ENCODE peak calls at places on chromosomes 3 and 15, in seven cellular contexts. One of them, this sample, is unnamed.

GRCh38 chr15:20345401-20345958 is 196.1 kb downstream of the GOLGA6L6 start:
- DNase-seq in endothelial cell of umbilical vein: no peak
- DNase-seq in esophagus muscularis mucosa: peak; percentile 89
- DNase-seq in H1: no peak
- DNase-seq in breast epithelium: no peak
- DNase-seq in transverse colon: no peak
- DNase-seq in HepG2: no peak
- DNase-seq in this sample: no peak

GRCh38 chr15:60916032-60916673 is 312.9 kb downstream of the RORA start:
- DNase-seq in endothelial cell of umbilical vein: no peak
- DNase-seq in esophagus muscularis mucosa: no peak
- DNase-seq in H1: no peak
- DNase-seq in breast epithelium: no peak
- DNase-seq in transverse colon: no peak
- DNase-seq in HepG2: no peak
- DNase-seq in this sample: peak; percentile 24

GRCh38 chr15:101175396-101175795 is 76.5 kb downstream of the CHSY1 start:
- DNase-seq in endothelial cell of umbilical vein: no peak
- DNase-seq in esophagus muscularis mucosa: no peak
- DNase-seq in H1: no peak
- DNase-seq in breast epithelium: no peak
- DNase-seq in transverse colon: no peak
- DNase-seq in HepG2: no peak
- DNase-seq in this sample: no peak

GRCh38 chr3:36733162-36733696 is 31.1 kb downstream of the DCLK3 start:
- DNase-seq in endothelial cell of umbilical vein: no peak
- DNase-seq in esophagus muscularis mucosa: no peak
- DNase-seq in H1: no peak
- DNase-seq in breast epithelium: no peak
- DNase-seq in transverse colon: no peak
- DNase-seq in HepG2: no peak
- DNase-seq in this sample: no peak

GRCh38 chr3:177134166-177134565 is 63.1 kb downstream of the TBL1XR1 start:
- DNase-seq in endothelial cell of umbilical vein: peak; percentile 86
- DNase-seq in esophagus muscularis mucosa: no peak
- DNase-seq in H1: no peak
- DNase-seq in breast epithelium: no peak
- DNase-seq in transverse colon: no peak
- DNase-seq in HepG2: no peak
- DNase-seq in this sample: no peak

GRCh38 chr3:51954713-51955112 is 468 bp upstream of the GPR62 start:
- DNase-seq in endothelial cell of umbilical vein: no peak
- DNase-seq in esophagus muscularis mucosa: no peak
- DNase-seq in H1: no peak
- DNase-seq in breast epithelium: no peak
- DNase-seq in transverse colon: no peak
- DNase-seq in HepG2: no peak
- DNase-seq in this sample: no peak

GRCh38 chr3:54960066-54960465 is 32.2 kb upstream of the LRTM1 start:
- DNase-seq in endothelial cell of umbilical vein: no peak
- DNase-seq in esophagus muscularis mucosa: no peak
- DNase-seq in H1: no peak
- DNase-seq in breast epithelium: no peak
- DNase-seq in transverse colon: no peak
- DNase-seq in HepG2: no peak
- DNase-seq in this sample: no peak

GRCh38 chr3:39501982-39502837 is 34.7 kb downstream of the MOBP start:
- DNase-seq in endothelial cell of umbilical vein: no peak
- DNase-seq in esophagus muscularis mucosa: no peak
- DNase-seq in H1: no peak
- DNase-seq in breast epithelium: no peak
- DNase-seq in transverse colon: peak; percentile 20
- DNase-seq in HepG2: no peak
- DNase-seq in this sample: peak; percentile 11

GRCh38 chr3:106333911-106334618 is 465.3 kb upstream of the CBLB start:
- DNase-seq in endothelial cell of umbilical vein: no peak
- DNase-seq in esophagus muscularis mucosa: no peak
- DNase-seq in H1: no peak
- DNase-seq in breast epithelium: no peak
- DNase-seq in transverse colon: no peak
- DNase-seq in HepG2: no peak
- DNase-seq in this sample: no peak

GRCh38 chr15:96600350-96600749 is 269.9 kb downstream of the NR2F2 start:
- DNase-seq in endothelial cell of umbilical vein: no peak
- DNase-seq in esophagus muscularis mucosa: no peak
- DNase-seq in H1: no peak
- DNase-seq in breast epithelium: no peak
- DNase-seq in transverse colon: no peak
- DNase-seq in HepG2: no peak
- DNase-seq in this sample: no peak

GRCh38 chr3:174035317-174035886 is 637.9 kb downstream of the NLGN1 start:
- DNase-seq in endothelial cell of umbilical vein: no peak
- DNase-seq in esophagus muscularis mucosa: no peak
- DNase-seq in H1: no peak
- DNase-seq in breast epithelium: no peak
- DNase-seq in transverse colon: no peak
- DNase-seq in HepG2: no peak
- DNase-seq in this sample: no peak

GRCh38 chr15:51004103-51004536 is 90.6 kb downstream of the TNFAIP8L3 start:
- DNase-seq in endothelial cell of umbilical vein: no peak
- DNase-seq in esophagus muscularis mucosa: no peak
- DNase-seq in H1: no peak
- DNase-seq in breast epithelium: no peak
- DNase-seq in transverse colon: no peak
- DNase-seq in HepG2: no peak
- DNase-seq in this sample: peak; percentile 70

GRCh38 chr15:31489801-31490646 is 163.4 kb downstream of the KLF13 start:
- DNase-seq in endothelial cell of umbilical vein: peak; percentile 40
- DNase-seq in esophagus muscularis mucosa: peak; percentile 89
- DNase-seq in H1: peak; percentile 54
- DNase-seq in breast epithelium: no peak
- DNase-seq in transverse colon: peak; percentile 43
- DNase-seq in HepG2: peak; percentile 30
- DNase-seq in this sample: peak; percentile 78

GRCh38 chr3:183518446-183519185 is 36.9 kb downstream of the KLHL6 start:
- DNase-seq in endothelial cell of umbilical vein: no peak
- DNase-seq in esophagus muscularis mucosa: no peak
- DNase-seq in H1: no peak
- DNase-seq in breast epithelium: no peak
- DNase-seq in transverse colon: no peak
- DNase-seq in HepG2: no peak
- DNase-seq in this sample: peak; percentile 22

GRCh38 chr3:128800241-128801187 is 74.5 kb downstream of the RAB7A start:
- DNase-seq in endothelial cell of umbilical vein: no peak
- DNase-seq in esophagus muscularis mucosa: no peak
- DNase-seq in H1: no peak
- DNase-seq in breast epithelium: no peak
- DNase-seq in transverse colon: no peak
- DNase-seq in HepG2: no peak
- DNase-seq in this sample: no peak

GRCh38 chr3:172658344-172659245 is 52.3 kb downstream of the NCEH1 start:
- DNase-seq in endothelial cell of umbilical vein: peak; percentile 95
- DNase-seq in esophagus muscularis mucosa: peak; percentile 78
- DNase-seq in H1: no peak
- DNase-seq in breast epithelium: no peak
- DNase-seq in transverse colon: no peak
- DNase-seq in HepG2: peak; percentile 94
- DNase-seq in this sample: no peak

GRCh38 chr3:188947401-188947982 is 224.3 kb upstream of the TPRG1 start:
- DNase-seq in endothelial cell of umbilical vein: peak; percentile 77
- DNase-seq in esophagus muscularis mucosa: peak; percentile 93
- DNase-seq in H1: peak; percentile 92
- DNase-seq in breast epithelium: peak; percentile 83
- DNase-seq in transverse colon: peak; percentile 89
- DNase-seq in HepG2: no peak
- DNase-seq in this sample: peak; percentile 94

GRCh38 chr3:67458406-67458805 is 196.0 kb downstream of the SUCLG2 start:
- DNase-seq in endothelial cell of umbilical vein: no peak
- DNase-seq in esophagus muscularis mucosa: no peak
- DNase-seq in H1: no peak
- DNase-seq in breast epithelium: no peak
- DNase-seq in transverse colon: no peak
- DNase-seq in HepG2: no peak
- DNase-seq in this sample: no peak

GRCh38 chr3:143464850-143465249 is 345.3 kb downstream of the CHST2 start:
- DNase-seq in endothelial cell of umbilical vein: no peak
- DNase-seq in esophagus muscularis mucosa: no peak
- DNase-seq in H1: no peak
- DNase-seq in breast epithelium: no peak
- DNase-seq in transverse colon: no peak
- DNase-seq in HepG2: no peak
- DNase-seq in this sample: no peak

GRCh38 chr3:19945405-19946290 is 1.2 kb upstream of the RAB5A start:
- DNase-seq in endothelial cell of umbilical vein: no peak
- DNase-seq in esophagus muscularis mucosa: no peak
- DNase-seq in H1: no peak
- DNase-seq in breast epithelium: no peak
- DNase-seq in transverse colon: peak; percentile 64
- DNase-seq in HepG2: no peak
- DNase-seq in this sample: no peak

GRCh38 chr3:149375164-149375823 is 2.2 kb downstream of the TM4SF1 start:
- DNase-seq in endothelial cell of umbilical vein: peak; percentile 72
- DNase-seq in esophagus muscularis mucosa: no peak
- DNase-seq in H1: no peak
- DNase-seq in breast epithelium: no peak
- DNase-seq in transverse colon: no peak
- DNase-seq in HepG2: no peak
- DNase-seq in this sample: no peak

GRCh38 chr3:47225310-47225906 is 57.2 kb downstream of the KIF9 start:
- DNase-seq in endothelial cell of umbilical vein: no peak
- DNase-seq in esophagus muscularis mucosa: no peak
- DNase-seq in H1: no peak
- DNase-seq in breast epithelium: no peak
- DNase-seq in transverse colon: peak; percentile 14
- DNase-seq in HepG2: no peak
- DNase-seq in this sample: no peak

GRCh38 chr15:69357773-69358765 is 56.1 kb upstream of the KIF23 start:
- DNase-seq in endothelial cell of umbilical vein: no peak
- DNase-seq in esophagus muscularis mucosa: no peak
- DNase-seq in H1: no peak
- DNase-seq in breast epithelium: no peak
- DNase-seq in transverse colon: no peak
- DNase-seq in HepG2: peak; percentile 76
- DNase-seq in this sample: peak; percentile 64

GRCh38 chr15:98720577-98720976 is 72.2 kb downstream of the IGF1R start:
- DNase-seq in endothelial cell of umbilical vein: no peak
- DNase-seq in esophagus muscularis mucosa: no peak
- DNase-seq in H1: no peak
- DNase-seq in breast epithelium: no peak
- DNase-seq in transverse colon: no peak
- DNase-seq in HepG2: no peak
- DNase-seq in this sample: no peak

GRCh38 chr15:84911879-84912660 is 27.6 kb downstream of the SLC28A1 start:
- DNase-seq in endothelial cell of umbilical vein: peak; percentile 99
- DNase-seq in esophagus muscularis mucosa: peak; percentile 95
- DNase-seq in H1: no peak
- DNase-seq in breast epithelium: peak; percentile 69
- DNase-seq in transverse colon: peak; percentile 61
- DNase-seq in HepG2: peak; percentile 89
- DNase-seq in this sample: no peak

GRCh38 chr3:27553868-27554540 is 69.8 kb upstream of the SLC4A7 start:
- DNase-seq in endothelial cell of umbilical vein: peak; percentile 35
- DNase-seq in esophagus muscularis mucosa: no peak
- DNase-seq in H1: no peak
- DNase-seq in breast epithelium: no peak
- DNase-seq in transverse colon: no peak
- DNase-seq in HepG2: no peak
- DNase-seq in this sample: no peak

GRCh38 chr15:31341501-31342195 is 15.0 kb downstream of the KLF13 start:
- DNase-seq in endothelial cell of umbilical vein: no peak
- DNase-seq in esophagus muscularis mucosa: no peak
- DNase-seq in H1: no peak
- DNase-seq in breast epithelium: no peak
- DNase-seq in transverse colon: no peak
- DNase-seq in HepG2: no peak
- DNase-seq in this sample: no peak

GRCh38 chr3:128864351-128864811 is 15.0 kb upstream of the ACAD9 start:
- DNase-seq in endothelial cell of umbilical vein: no peak
- DNase-seq in esophagus muscularis mucosa: no peak
- DNase-seq in H1: no peak
- DNase-seq in breast epithelium: no peak
- DNase-seq in transverse colon: no peak
- DNase-seq in HepG2: no peak
- DNase-seq in this sample: no peak

GRCh38 chr15:48499978-48500377 is 145.5 kb downstream of the FBN1 start:
- DNase-seq in endothelial cell of umbilical vein: no peak
- DNase-seq in esophagus muscularis mucosa: no peak
- DNase-seq in H1: no peak
- DNase-seq in breast epithelium: no peak
- DNase-seq in transverse colon: no peak
- DNase-seq in HepG2: no peak
- DNase-seq in this sample: no peak
- TF ChIP-seq POLR2AphosphoS5 in endothelial cell of umbilical vein: no peak
- TF ChIP-seq POLR2AphosphoS5 in esophagus muscularis mucosa: no peak
- TF ChIP-seq POLR2AphosphoS5 in H1: no peak
- TF ChIP-seq POLR2AphosphoS5 in breast epithelium: no peak
- TF ChIP-seq POLR2AphosphoS5 in transverse colon: no peak
- TF ChIP-seq POLR2AphosphoS5 in HepG2: no peak
- TF ChIP-seq POLR2AphosphoS5 in this sample: no peak

GRCh38 chr3:127790009-127790533 is 32.2 kb downstream of the MGLL start:
- DNase-seq in endothelial cell of umbilical vein: no peak
- DNase-seq in esophagus muscularis mucosa: no peak
- DNase-seq in H1: no peak
- DNase-seq in breast epithelium: no peak
- DNase-seq in transverse colon: no peak
- DNase-seq in HepG2: no peak
- DNase-seq in this sample: no peak
- H3K4me1 ChIP-seq in endothelial cell of umbilical vein: peaks cover 6% of the 10 kb centered on the region
- H3K4me1 ChIP-seq in esophagus muscularis mucosa: peaks cover 89% of the 10 kb centered on the region
- H3K4me1 ChIP-seq in H1: no peaks in the 10 kb centered on the region
- H3K4me1 ChIP-seq in breast epithelium: no peaks in the 10 kb centered on the region
- H3K4me1 ChIP-seq in transverse colon: peaks cover 65% of the 10 kb centered on the region
- H3K4me1 ChIP-seq in HepG2: no peaks in the 10 kb centered on the region
- H3K4me1 ChIP-seq in this sample: no peaks in the 10 kb centered on the region

DNA sequence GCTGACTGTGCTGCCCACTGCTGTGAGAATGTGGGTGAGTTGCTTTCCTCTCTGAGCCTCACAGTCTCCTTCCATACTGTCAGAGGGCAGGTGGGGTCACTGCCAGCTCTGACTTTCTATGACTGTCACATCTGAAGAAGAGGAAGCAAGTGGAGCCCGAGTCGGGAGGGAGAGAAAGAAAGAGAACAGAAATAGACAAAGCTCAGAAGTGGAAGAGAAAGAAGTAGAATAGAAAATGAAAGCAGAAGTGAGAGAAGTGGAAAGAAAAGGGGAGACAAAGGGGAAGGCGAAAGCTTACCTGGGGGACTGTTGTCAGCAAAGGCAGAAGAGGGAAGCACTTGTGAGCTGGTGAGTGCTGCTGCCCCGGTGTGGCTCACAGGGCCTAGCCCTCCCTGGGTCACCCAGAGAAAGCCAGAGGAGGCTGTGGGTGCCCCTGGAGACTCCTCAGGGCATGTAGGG is 57.9 kb downstream of the EPHB1 start:
- DNase-seq in endothelial cell of umbilical vein: no peak
- DNase-seq in esophagus muscularis mucosa: no peak
- DNase-seq in H1: no peak
- DNase-seq in breast epithelium: no peak
- DNase-seq in transverse colon: peak; percentile 16
- DNase-seq in HepG2: no peak
- DNase-seq in this sample: no peak
- TF ChIP-seq POLR2AphosphoS5 in endothelial cell of umbilical vein: no peak
- TF ChIP-seq POLR2AphosphoS5 in esophagus muscularis mucosa: no peak
- TF ChIP-seq POLR2AphosphoS5 in H1: no peak
- TF ChIP-seq POLR2AphosphoS5 in breast epithelium: no peak
- TF ChIP-seq POLR2AphosphoS5 in transverse colon: no peak
- TF ChIP-seq POLR2AphosphoS5 in HepG2: no peak
- TF ChIP-seq POLR2AphosphoS5 in this sample: no peak

GRCh38 chr3:9780920-9781319 is 11.2 kb upstream of the CAMK1 start:
- DNase-seq in endothelial cell of umbilical vein: no peak
- DNase-seq in esophagus muscularis mucosa: no peak
- DNase-seq in H1: no peak
- DNase-seq in breast epithelium: no peak
- DNase-seq in transverse colon: no peak
- DNase-seq in HepG2: no peak
- DNase-seq in this sample: no peak
- H3K4me1 ChIP-seq in endothelial cell of umbilical vein: no peaks in the 10 kb centered on the region
- H3K4me1 ChIP-seq in esophagus muscularis mucosa: peaks cover 16% of the 10 kb centered on the region
- H3K4me1 ChIP-seq in H1: no peaks in the 10 kb centered on the region
- H3K4me1 ChIP-seq in breast epithelium: no peaks in the 10 kb centered on the region
- H3K4me1 ChIP-seq in transverse colon: peaks cover 4% of the 10 kb centered on the region
- H3K4me1 ChIP-seq in HepG2: peaks cover 16% of the 10 kb centered on the region
- H3K4me1 ChIP-seq in this sample: no peaks in the 10 kb centered on the region

This sample was measured in GM23338.